ENCODE peak calls at places on chromosomes 4 and X, in four cellular contexts. One of them, this sample, is unnamed.

GRCh38 chrX:130057209-130057608 is 53.1 kb downstream of the ELF4 start:
- DNase-seq in stimulated activated CD8-positive, alpha-beta memory T cell treated with anti-CD3 and anti-CD28 coated beads, Interleukin-4, amount 100 ng/mL, for 24 hours: no peak
- DNase-seq in neuronal stem cell: no peak
- DNase-seq in GM03348: no peak
- DNase-seq in this sample: no peak

GRCh38 chr4:46975841-46976551 is 17.4 kb downstream of the GABRA4 start:
- DNase-seq in stimulated activated CD8-positive, alpha-beta memory T cell treated with anti-CD3 and anti-CD28 coated beads, Interleukin-4, amount 100 ng/mL, for 24 hours: no peak
- DNase-seq in neuronal stem cell: no peak
- DNase-seq in GM03348: no peak
- DNase-seq in this sample: no peak

GRCh38 chr4:48683784-48684666 is 96.1 kb downstream of the FRYL start:
- DNase-seq in stimulated activated CD8-positive, alpha-beta memory T cell treated with anti-CD3 and anti-CD28 coated beads, Interleukin-4, amount 100 ng/mL, for 24 hours: no peak
- DNase-seq in neuronal stem cell: no peak
- DNase-seq in GM03348: no peak
- DNase-seq in this sample: no peak

GRCh38 chr4:52588771-52589591 is 70.1 kb downstream of the USP46 start:
- DNase-seq in stimulated activated CD8-positive, alpha-beta memory T cell treated with anti-CD3 and anti-CD28 coated beads, Interleukin-4, amount 100 ng/mL, for 24 hours: no peak
- DNase-seq in neuronal stem cell: no peak
- DNase-seq in GM03348: peak; percentile 48
- DNase-seq in this sample: no peak

GRCh38 chrX:10457092-10457491 is 163.3 kb downstream of the MID1 start:
- DNase-seq in stimulated activated CD8-positive, alpha-beta memory T cell treated with anti-CD3 and anti-CD28 coated beads, Interleukin-4, amount 100 ng/mL, for 24 hours: no peak
- DNase-seq in neuronal stem cell: no peak
- DNase-seq in GM03348: peak; percentile 69
- DNase-seq in this sample: no peak

GRCh38 chr4:13920901-13921300 is 293.4 kb upstream of the BOD1L1 start:
- DNase-seq in stimulated activated CD8-positive, alpha-beta memory T cell treated with anti-CD3 and anti-CD28 coated beads, Interleukin-4, amount 100 ng/mL, for 24 hours: no peak
- DNase-seq in neuronal stem cell: no peak
- DNase-seq in GM03348: peak; percentile 81
- DNase-seq in this sample: no peak

GRCh38 chr4:102466298-102466697 is 34.9 kb upstream of the NFKB1 start:
- DNase-seq in stimulated activated CD8-positive, alpha-beta memory T cell treated with anti-CD3 and anti-CD28 coated beads, Interleukin-4, amount 100 ng/mL, for 24 hours: no peak
- DNase-seq in neuronal stem cell: no peak
- DNase-seq in GM03348: no peak
- DNase-seq in this sample: no peak

GRCh38 chr4:121138014-121138413 is 26.1 kb downstream of the TNIP3 start:
- DNase-seq in stimulated activated CD8-positive, alpha-beta memory T cell treated with anti-CD3 and anti-CD28 coated beads, Interleukin-4, amount 100 ng/mL, for 24 hours: peak; percentile 40
- DNase-seq in neuronal stem cell: no peak
- DNase-seq in GM03348: no peak
- DNase-seq in this sample: no peak

GRCh38 chrX:10128386-10128785 is 28.4 kb upstream of the CLCN4 start:
- DNase-seq in stimulated activated CD8-positive, alpha-beta memory T cell treated with anti-CD3 and anti-CD28 coated beads, Interleukin-4, amount 100 ng/mL, for 24 hours: no peak
- DNase-seq in neuronal stem cell: no peak
- DNase-seq in GM03348: no peak
- DNase-seq in this sample: no peak

GRCh38 chr4:131547506-131547981 is 1601.5 kb upstream of the PCDH10 start:
- DNase-seq in stimulated activated CD8-positive, alpha-beta memory T cell treated with anti-CD3 and anti-CD28 coated beads, Interleukin-4, amount 100 ng/mL, for 24 hours: no peak
- DNase-seq in neuronal stem cell: no peak
- DNase-seq in GM03348: no peak
- DNase-seq in this sample: no peak

GRCh38 chrX:131704136-131704695 is 160.3 kb downstream of the OR13H1 start:
- DNase-seq in stimulated activated CD8-positive, alpha-beta memory T cell treated with anti-CD3 and anti-CD28 coated beads, Interleukin-4, amount 100 ng/mL, for 24 hours: peak; percentile 78
- DNase-seq in neuronal stem cell: no peak
- DNase-seq in GM03348: peak; percentile 11
- DNase-seq in this sample: peak; percentile 84

GRCh38 chr4:105994061-105994460 is 98.8 kb downstream of the NPNT start:
- DNase-seq in stimulated activated CD8-positive, alpha-beta memory T cell treated with anti-CD3 and anti-CD28 coated beads, Interleukin-4, amount 100 ng/mL, for 24 hours: no peak
- DNase-seq in neuronal stem cell: no peak
- DNase-seq in GM03348: no peak
- DNase-seq in this sample: no peak

GRCh38 chr4:103306870-103307345 is 108.8 kb upstream of the CENPE start:
- DNase-seq in stimulated activated CD8-positive, alpha-beta memory T cell treated with anti-CD3 and anti-CD28 coated beads, Interleukin-4, amount 100 ng/mL, for 24 hours: no peak
- DNase-seq in neuronal stem cell: peak; percentile 5
- DNase-seq in GM03348: peak; percentile 8
- DNase-seq in this sample: no peak

GRCh38 chrX:153400146-153401132 is 711 bp downstream of the PNMA6E start:
- DNase-seq in stimulated activated CD8-positive, alpha-beta memory T cell treated with anti-CD3 and anti-CD28 coated beads, Interleukin-4, amount 100 ng/mL, for 24 hours: peak; percentile 41
- DNase-seq in neuronal stem cell: peak; percentile 20
- DNase-seq in GM03348: no peak
- DNase-seq in this sample: no peak

GRCh38 chrX:18899796-18900380 is 84.0 kb downstream of the PHKA2 start:
- DNase-seq in stimulated activated CD8-positive, alpha-beta memory T cell treated with anti-CD3 and anti-CD28 coated beads, Interleukin-4, amount 100 ng/mL, for 24 hours: no peak
- DNase-seq in neuronal stem cell: no peak
- DNase-seq in GM03348: no peak
- DNase-seq in this sample: no peak

GRCh38 chr4:48680848-48681568 is 99.1 kb downstream of the FRYL start:
- DNase-seq in stimulated activated CD8-positive, alpha-beta memory T cell treated with anti-CD3 and anti-CD28 coated beads, Interleukin-4, amount 100 ng/mL, for 24 hours: no peak
- DNase-seq in neuronal stem cell: no peak
- DNase-seq in GM03348: no peak
- DNase-seq in this sample: no peak

GRCh38 chrX:262391-262909 is 18.7 kb upstream of the PLCXD1 start:
- DNase-seq in stimulated activated CD8-positive, alpha-beta memory T cell treated with anti-CD3 and anti-CD28 coated beads, Interleukin-4, amount 100 ng/mL, for 24 hours: no peak
- DNase-seq in neuronal stem cell: no peak
- DNase-seq in GM03348: no peak
- DNase-seq in this sample: no peak

GRCh38 chr4:23866450-23866849 is 23.4 kb downstream of the PPARGC1A start:
- DNase-seq in stimulated activated CD8-positive, alpha-beta memory T cell treated with anti-CD3 and anti-CD28 coated beads, Interleukin-4, amount 100 ng/mL, for 24 hours: no peak
- DNase-seq in neuronal stem cell: no peak
- DNase-seq in GM03348: no peak
- DNase-seq in this sample: no peak

GRCh38 chr4:33961751-33962150 is 2282.6 kb downstream of the ARAP2 start:
- DNase-seq in stimulated activated CD8-positive, alpha-beta memory T cell treated with anti-CD3 and anti-CD28 coated beads, Interleukin-4, amount 100 ng/mL, for 24 hours: no peak
- DNase-seq in neuronal stem cell: no peak
- DNase-seq in GM03348: peak; percentile 13
- DNase-seq in this sample: no peak

GRCh38 chr4:186778134-186778533 is 54.5 kb upstream of the FAT1 start:
- DNase-seq in stimulated activated CD8-positive, alpha-beta memory T cell treated with anti-CD3 and anti-CD28 coated beads, Interleukin-4, amount 100 ng/mL, for 24 hours: no peak
- DNase-seq in neuronal stem cell: no peak
- DNase-seq in GM03348: no peak
- DNase-seq in this sample: no peak

GRCh38 chr4:123616970-123617392 is 220.4 kb downstream of the SPRY1 start:
- DNase-seq in stimulated activated CD8-positive, alpha-beta memory T cell treated with anti-CD3 and anti-CD28 coated beads, Interleukin-4, amount 100 ng/mL, for 24 hours: peak; percentile 7
- DNase-seq in neuronal stem cell: no peak
- DNase-seq in GM03348: peak; percentile 11
- DNase-seq in this sample: peak; percentile 18

GRCh38 chr4:26753187-26753586 is 107.5 kb upstream of the STIM2 start:
- DNase-seq in stimulated activated CD8-positive, alpha-beta memory T cell treated with anti-CD3 and anti-CD28 coated beads, Interleukin-4, amount 100 ng/mL, for 24 hours: no peak
- DNase-seq in neuronal stem cell: no peak
- DNase-seq in GM03348: no peak
- DNase-seq in this sample: no peak

GRCh38 chr4:126604273-126604867 is 1028.4 kb upstream of the INTU start:
- DNase-seq in stimulated activated CD8-positive, alpha-beta memory T cell treated with anti-CD3 and anti-CD28 coated beads, Interleukin-4, amount 100 ng/mL, for 24 hours: no peak
- DNase-seq in neuronal stem cell: peak; percentile 17
- DNase-seq in GM03348: peak; percentile 70
- DNase-seq in this sample: no peak

GRCh38 chr4:134812611-134813010 is 611.0 kb upstream of the PABPC4L start:
- DNase-seq in stimulated activated CD8-positive, alpha-beta memory T cell treated with anti-CD3 and anti-CD28 coated beads, Interleukin-4, amount 100 ng/mL, for 24 hours: no peak
- DNase-seq in neuronal stem cell: no peak
- DNase-seq in GM03348: no peak
- DNase-seq in this sample: no peak

GRCh38 chr4:180449395-180449956 is 1793.7 kb upstream of the TENM3 start:
- DNase-seq in stimulated activated CD8-positive, alpha-beta memory T cell treated with anti-CD3 and anti-CD28 coated beads, Interleukin-4, amount 100 ng/mL, for 24 hours: no peak
- DNase-seq in neuronal stem cell: no peak
- DNase-seq in GM03348: no peak
- DNase-seq in this sample: no peak

GRCh38 chr4:27886075-27886474 is 1025.4 kb downstream of the STIM2 start:
- DNase-seq in stimulated activated CD8-positive, alpha-beta memory T cell treated with anti-CD3 and anti-CD28 coated beads, Interleukin-4, amount 100 ng/mL, for 24 hours: no peak
- DNase-seq in neuronal stem cell: no peak
- DNase-seq in GM03348: no peak
- DNase-seq in this sample: no peak

GRCh38 chr4:22986881-22987280 is 294.1 kb downstream of the GBA3 start:
- DNase-seq in stimulated activated CD8-positive, alpha-beta memory T cell treated with anti-CD3 and anti-CD28 coated beads, Interleukin-4, amount 100 ng/mL, for 24 hours: no peak
- DNase-seq in neuronal stem cell: no peak
- DNase-seq in GM03348: no peak
- DNase-seq in this sample: no peak

GRCh38 chr4:57078685-57079521 is 31.3 kb downstream of the IGFBP7 start:
- DNase-seq in stimulated activated CD8-positive, alpha-beta memory T cell treated with anti-CD3 and anti-CD28 coated beads, Interleukin-4, amount 100 ng/mL, for 24 hours: no peak
- DNase-seq in neuronal stem cell: peak; percentile 11
- DNase-seq in GM03348: no peak
- DNase-seq in this sample: no peak

This sample was measured in stimulated activated naive B cell treated with anti-CD40 and anti-IgM and Interleukin-4, amounts not matched to agents 10 μg/mL and 1 μg/mL and 100 μg/mL, for 72 hours.